ENCODE peak calls at places on chromosomes 7 and 10, in eight cellular contexts. L is CD4-positive, CD25-positive, alpha-beta regulatory T cell; U is neuronal stem cell; K is naive thymus-derived CD4-positive, alpha-beta T cell; E is fibroblast of lung; R is thoracic aorta; Z is thyroid gland; Q is aorta. N is an unnamed sample. For H3K36me3, H3K4me1 and H3K27me3, the result is how much of the 10 kb centered on the place peaks cover.

GRCh38 chr10:133212853-133213494 is 17.0 kb upstream of the UTF1 start:
- DNase-seq in K (no peak), U (no peak), Z (no peak), L (no peak), Q (no peak), R (no peak), E (no peak), N (no peak)

GRCh38 chr7:39811161-39811614 is 138.9 kb upstream of the CDK13 start:
- DNase-seq in R (no peak), K (no peak), Z (no peak), E (peak), L (no peak), U (no peak), Q (no peak), N (no peak)

GRCh38 chr10:81081887-81082620 is 544.4 kb downstream of the SH2D4B start:
- DNase-seq in R (no peak), K (no peak), L (no peak), E (no peak), Q (peak), U (no peak), Z (no peak), N (no peak)

GRCh38 chr7:94395141-94396041 is 696 bp downstream of the COL1A2 start:
- DNase-seq in L (peak), Q (no peak), U (peak), E (peak), R (no peak), Z (peak), K (no peak), N (no peak)

GRCh38 chr7:29236649-29237048 is 42.1 kb downstream of the CHN2 start:
- DNase-seq in Z (no peak), K (no peak), R (no peak), Q (no peak), E (no peak), L (no peak), U (no peak), N (no peak)

GRCh38 chr7:23065974-23066373 is 39.6 kb upstream of the KLHL7 start:
- DNase-seq in R (no peak), Z (no peak), K (no peak), Q (no peak), L (no peak), U (no peak), E (no peak), N (no peak)

GRCh38 chr10:48219194-48219593 is 55.3 kb downstream of the FRMPD2 start:
- DNase-seq in U (no peak), K (no peak), L (no peak), Z (no peak), E (no peak), Q (no peak), R (no peak), N (no peak)

GRCh38 chr10:31664803-31665202 is 263.8 kb downstream of the ARHGAP12 start:
- DNase-seq in L (no peak), Z (no peak), Q (no peak), K (no peak), U (no peak), E (no peak), R (no peak), N (no peak)

GRCh38 chr7:55415173-55415778 is 50.1 kb downstream of the LANCL2 start:
- DNase-seq in Z (peak), E (peak), K (peak), U (peak), Q (peak), L (peak), R (peak), N (peak)

GRCh38 chr7:139995034-139995915 is 67.5 kb downstream of the PARP12 start:
- DNase-seq in R (no peak), E (peak), K (no peak), L (no peak), Z (peak), Q (no peak), U (no peak), N (no peak)

GRCh38 chr10:93305122-93305521 is 177.0 kb downstream of the MYOF start:
- DNase-seq in K (no peak), R (no peak), Q (no peak), U (no peak), Z (no peak), L (no peak), E (no peak), N (no peak)

GRCh38 chr10:29482591-29483421 is 152.0 kb downstream of the SVIL start:
- DNase-seq in R (no peak), Z (peak), Q (no peak), U (no peak), L (no peak), K (no peak), E (peak), N (no peak)

GRCh38 chr7:151822541-151823181 is 54.3 kb downstream of the PRKAG2 start:
- DNase-seq in L (no peak), E (no peak), Z (peak), Q (peak), K (no peak), R (no peak), U (no peak), N (no peak)

GRCh38 chr7:135238112-135238744 is 4.6 kb downstream of the STRA8 start:
- DNase-seq in K (no peak), U (no peak), Z (no peak), E (no peak), Q (no peak), R (no peak), L (no peak), N (no peak)

GRCh38 chr7:90320801-90321494 is at the start of gene FAM237B:
- DNase-seq in L (no peak), Z (peak), K (no peak), U (peak), R (no peak), E (peak), Q (no peak), N (no peak)

GRCh38 chr7:155885162-155886160 is 73.2 kb upstream of the SHH start:
- DNase-seq in Z (no peak), U (peak), K (no peak), Q (peak), E (peak), L (no peak), R (no peak), N (no peak)

GRCh38 chr10:96346295-96346694 is 12.5 kb downstream of the OPALIN start:
- DNase-seq in K (no peak), U (no peak), L (no peak), E (no peak), R (no peak), Q (no peak), Z (no peak), N (no peak)

GRCh38 chr7:115300228-115300870 is 378.5 kb downstream of the MDFIC start:
- DNase-seq in R (no peak), L (no peak), E (peak), Z (no peak), K (no peak), Q (no peak), U (no peak), N (no peak)

GRCh38 chr7:55128693-55129394 is 110.0 kb downstream of the EGFR start:
- DNase-seq in Z (peak), U (no peak), E (peak), K (no peak), L (no peak), R (no peak), Q (no peak), N (no peak)

GRCh38 chr7:23546897-23547572 is 15.3 kb upstream of the TRA2A start:
- DNase-seq in K (peak), U (peak), Z (peak), Q (peak), E (peak), L (peak), R (no peak), N (peak)

GRCh38 chr10:62511656-62512055 is 137.5 kb downstream of the ZNF365 start:
- DNase-seq in E (no peak), L (no peak), K (no peak), Q (no peak), U (no peak), Z (no peak), R (no peak), N (no peak)

GRCh38 chr7:138008588-138009349 is 6.9 kb upstream of the CREB3L2 start:
- DNase-seq in R (no peak), Z (peak), U (peak), E (peak), K (no peak), Q (no peak), L (peak), N (peak)

GRCh38 chr10:33240931-33241330 is 93.5 kb downstream of the NRP1 start:
- DNase-seq in Q (no peak), R (no peak), K (no peak), U (no peak), Z (no peak), E (peak), L (no peak), N (no peak)

GRCh38 chr10:122911889-122912484 is 1.6 kb downstream of the FAM24A start:
- DNase-seq in U (peak), E (peak), Z (peak), Q (no peak), R (no peak), K (peak), L (peak), N (peak)

GRCh38 chr10:133044502-133044901 is 43.2 kb upstream of the ADGRA1 start:
- DNase-seq in E (no peak), L (no peak), Q (no peak), R (no peak), Z (peak), U (no peak), K (no peak), N (no peak)

DNA sequence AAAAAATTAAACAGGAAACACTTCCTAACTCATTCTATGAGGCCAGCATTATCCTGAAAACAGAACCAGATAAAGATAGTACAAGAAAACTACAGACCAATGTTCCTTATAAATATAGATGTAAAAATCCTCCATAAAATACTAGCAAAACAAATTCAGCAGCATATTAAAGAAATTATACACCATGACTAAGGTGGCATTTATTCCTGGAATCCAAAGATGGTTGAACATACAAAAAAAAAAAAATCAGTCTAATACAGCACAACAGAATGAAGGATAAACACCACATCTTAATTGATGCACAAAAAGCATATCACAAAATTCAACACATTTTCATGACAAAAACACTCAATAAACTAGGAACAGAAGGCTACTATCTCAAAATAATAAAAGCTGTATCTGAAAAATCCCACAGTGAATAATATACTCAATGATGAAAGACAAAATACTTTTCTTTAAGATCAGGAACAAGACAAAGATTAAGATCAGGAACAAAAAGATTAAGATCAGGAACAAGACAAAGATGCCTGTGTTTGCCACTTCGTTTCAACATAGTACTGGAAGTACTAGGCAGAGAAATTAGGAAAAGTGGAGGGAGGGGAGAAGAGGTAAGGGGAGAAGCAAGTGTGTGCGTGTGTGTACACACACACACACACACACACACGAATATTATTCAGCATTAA is 95.6 kb downstream of the SNX13 start:
- DNase-seq in R (no peak), K (no peak), Z (no peak), Q (no peak), U (no peak), L (no peak), E (peak), N (no peak)
- H3K36me3 ChIP-seq in R (under half), K (under half), Z (under half), Q (under half), U (under half), L (under half), E (under half), N (under half)

DNA sequence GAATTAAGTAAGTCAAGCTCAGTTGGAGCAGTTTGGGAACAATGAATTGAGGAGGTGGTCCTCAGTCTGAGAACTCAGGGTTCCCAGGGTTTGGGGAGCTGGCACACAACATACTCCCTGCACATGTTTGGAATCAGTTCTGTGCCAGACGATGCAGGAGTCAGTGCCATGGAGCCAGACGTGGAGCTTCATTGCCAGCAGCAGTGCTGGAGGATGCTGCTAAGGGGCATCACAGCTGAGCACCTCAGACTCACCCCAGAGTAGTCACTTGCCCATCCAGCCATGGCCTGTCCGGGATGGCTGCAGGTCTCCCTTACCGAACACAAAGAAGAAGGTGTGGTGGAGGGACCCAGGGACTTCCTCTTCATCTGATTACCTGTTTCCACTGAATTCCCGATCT is 7.9 kb downstream of the GIMAP5 start:
- DNase-seq in R (no peak), Z (no peak), K (no peak), Q (no peak), E (no peak), L (no peak), U (no peak), N (no peak)
- H3K4me1 ChIP-seq in R (under half), Z (under half), K (half or more), Q (under half), E (under half), L (half or more), U (under half), N (half or more)

DNA sequence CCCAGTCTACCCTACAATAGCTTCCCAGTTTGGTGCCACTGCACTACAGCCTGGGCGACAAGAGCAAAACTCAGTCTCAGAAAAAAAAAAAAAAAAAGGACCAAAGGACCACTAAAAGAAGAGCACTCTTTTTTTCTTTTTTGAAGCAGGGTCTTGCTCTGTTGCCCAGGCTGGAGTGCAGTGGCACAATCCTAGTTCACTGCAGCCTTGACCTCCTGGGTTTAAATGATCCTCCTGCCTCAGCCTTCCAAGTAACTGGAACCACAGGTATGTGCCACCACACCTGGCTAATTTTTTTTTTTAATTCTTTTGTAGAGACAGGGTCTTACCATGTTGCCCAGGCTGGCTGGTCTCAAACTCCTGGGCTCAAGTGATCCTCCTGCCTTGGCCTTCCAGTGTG is 14.0 kb downstream of the PLAU start:
- DNase-seq in K (no peak), R (no peak), L (no peak), Q (no peak), E (no peak), Z (no peak), U (no peak), N (no peak)
- H3K27me3 ChIP-seq in K (under half), R (under half), L (under half), Q (under half), E (under half), Z (under half), U (under half), N (under half)

DNA sequence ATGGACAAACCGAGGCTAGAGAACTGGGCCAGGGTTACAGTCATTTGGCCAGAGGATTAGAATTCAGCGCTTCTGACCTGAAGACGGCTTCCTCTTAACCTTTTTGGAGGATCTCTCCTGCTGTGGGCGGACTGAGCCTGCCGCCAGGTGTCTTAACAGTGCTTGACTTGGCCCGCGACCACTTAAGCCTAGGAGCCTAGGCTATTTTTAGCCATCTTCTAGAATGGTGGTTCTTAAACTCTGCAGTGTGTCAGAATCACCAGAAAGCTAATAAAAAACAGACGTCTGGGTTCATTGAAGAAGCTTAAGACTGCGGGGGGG is 722 bp downstream of the MDH2 start:
- DNase-seq in K (no peak), Z (peak), R (no peak), E (no peak), Q (no peak), L (no peak), U (no peak), N (peak)
- H3K36me3 ChIP-seq in K (under half), Z (under half), R (under half), E (under half), Q (under half), L (under half), U (under half), N (under half)

DNA sequence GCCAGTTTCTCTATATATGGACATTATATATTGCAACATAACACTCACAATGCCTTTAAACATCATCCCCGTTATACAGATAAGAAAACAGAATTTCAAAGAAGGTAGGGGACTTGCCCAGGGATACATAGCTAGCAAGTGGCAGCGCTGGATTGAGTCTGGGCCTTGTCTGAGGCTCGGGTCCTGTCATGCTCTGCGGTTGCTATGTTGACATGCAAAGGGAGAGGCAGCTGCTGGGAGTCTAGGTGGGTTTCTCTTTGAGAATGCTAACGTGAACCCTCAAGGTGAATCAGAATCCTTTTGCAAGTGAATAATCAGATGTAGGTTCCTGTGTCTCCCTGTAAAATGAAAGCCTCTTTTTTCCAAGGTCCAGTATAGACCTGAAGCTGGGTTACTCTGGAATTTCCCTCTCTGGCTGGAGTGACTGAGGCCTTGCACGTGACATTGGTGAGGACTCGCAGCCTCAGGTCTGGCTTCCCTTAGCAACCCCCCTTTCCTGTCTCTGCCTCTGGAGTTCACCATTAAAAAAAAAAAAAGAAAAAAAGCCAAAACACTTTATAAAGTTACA is 38.9 kb downstream of the TCF7L2 start:
- DNase-seq in Z (no peak), Q (no peak), E (no peak), K (no peak), L (no peak), U (no peak), R (no peak), N (no peak)
- H3K4me1 ChIP-seq in Z (under half), Q (under half), E (under half), K (under half), L (under half), U (under half), R (under half), N (under half)

DNA sequence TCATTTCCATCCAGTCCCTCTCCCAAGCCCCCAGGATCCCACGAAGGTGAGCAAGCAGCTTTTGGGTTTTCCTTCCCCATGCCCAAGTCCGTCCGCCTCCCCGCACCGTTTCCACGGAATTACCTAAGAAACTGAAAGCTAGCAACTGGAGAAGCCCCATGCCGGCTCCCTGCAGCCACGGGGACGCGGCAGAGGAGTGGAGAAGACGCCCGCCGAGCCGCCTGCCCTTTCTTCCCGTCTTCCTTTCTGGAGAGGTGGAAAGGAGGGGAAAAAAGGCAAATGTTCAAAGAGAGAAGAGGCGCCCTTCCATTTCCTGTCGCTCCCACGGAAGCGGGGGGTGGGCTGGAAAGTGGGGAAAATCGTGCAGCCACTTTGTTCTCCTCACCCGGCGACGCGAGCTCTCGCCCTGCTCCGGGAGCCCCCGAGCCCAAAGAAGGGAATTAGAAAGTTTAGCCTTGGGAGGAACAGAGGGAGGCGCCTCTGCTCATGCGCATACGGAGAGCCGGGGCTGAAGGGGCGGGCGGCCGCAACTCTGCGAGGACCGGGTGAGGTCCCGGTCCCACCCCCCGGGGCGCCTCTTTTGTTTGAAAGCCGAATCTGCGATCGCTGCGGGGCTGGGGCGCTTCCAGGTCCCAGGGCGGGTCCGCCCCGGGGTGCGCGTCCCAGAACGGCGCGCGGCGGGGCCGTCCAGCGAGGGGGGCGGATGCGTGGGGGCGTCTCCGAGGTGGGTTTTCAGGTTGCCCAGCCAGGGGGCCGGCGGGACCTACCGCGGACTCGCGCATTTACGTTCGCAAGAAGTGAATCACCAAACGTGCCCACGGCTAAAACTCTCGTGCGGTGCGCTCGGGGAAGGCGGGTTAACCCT is at the start of gene LAMB1:
- DNase-seq in Q (peak), U (peak), K (no peak), E (peak), Z (peak), R (no peak), L (no peak), N (no peak)
- H3K27me3 ChIP-seq in Q (under half), U (under half), K (under half), E (under half), Z (under half), R (under half), L (under half), N (under half)

GRCh38 chr7:71193099-71193810 is 61.3 kb downstream of the GALNT17 start:
- DNase-seq in U (no peak), Q (no peak), R (no peak), K (no peak), Z (no peak), E (no peak), L (no peak), N (no peak)

GRCh38 chr7:71186535-71186934 is 54.6 kb downstream of the GALNT17 start:
- DNase-seq in K (no peak), R (no peak), L (no peak), E (no peak), Z (no peak), U (no peak), Q (no peak), N (no peak)

DNA sequence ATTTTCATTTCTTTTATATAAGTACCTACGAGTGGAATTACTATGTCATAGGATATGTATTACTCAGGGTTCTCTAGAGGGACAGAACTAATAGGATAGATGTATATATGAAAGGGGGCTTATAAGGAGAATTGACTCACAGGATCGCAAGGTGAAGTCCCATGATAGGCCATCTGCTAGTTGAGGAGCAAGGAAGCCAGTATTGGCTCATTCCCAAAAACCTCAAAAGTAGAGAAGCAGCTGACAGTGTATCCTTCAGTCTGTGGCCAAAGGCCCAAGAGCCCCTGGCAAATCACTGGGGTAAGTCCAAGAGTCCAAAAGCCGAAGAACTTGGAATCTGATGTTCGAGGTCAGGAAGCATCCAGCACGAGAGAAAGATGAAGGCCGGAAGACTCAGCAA is 59.8 kb downstream of the GALNT17 start:
- DNase-seq in Q (no peak), R (no peak), U (no peak), E (no peak), L (no peak), Z (no peak), K (no peak), N (no peak)
- H3K36me3 ChIP-seq in Q (under half), R (under half), U (under half), E (under half), L (under half), Z (under half), K (under half), N (under half)